ENCODE peak calls at places on chromosomes 7 and 10, in seven cellular contexts. W is iPS DF 6.9; T is KBM-7; M is naive B cell; C is stimulated activated CD8-positive, alpha-beta memory T cell treated with anti-CD3 and anti-CD28 coated beads, Interleukin-2, amount 100 ng/mL, for 1 hour; X is EH; N is T-cell. B is an unnamed sample.
A peak's percentile ranks its signal among the peaks of the same experiment; 100 is the strongest.

GRCh38 chr7:16644624-16644986 is 949 bp downstream of the ANKMY2 start:
- DNase-seq in W (no peak), T (peak; percentile 60), M (peak; percentile 54), C (no peak), X (peak; percentile 74), N (peak; percentile 47), B (peak; percentile 30)

GRCh38 chr10:45495438-45496152 is 121.6 kb downstream of the ALOX5 start:
- DNase-seq in W (no peak), T (peak; percentile 31), M (no peak), C (no peak), X (peak; percentile 18), N (no peak), B (no peak)

GRCh38 chr7:47216439-47216838 is 365.5 kb downstream of the TNS3 start:
- DNase-seq in W (no peak), T (no peak), M (no peak), C (no peak), X (no peak), N (no peak), B (no peak)

GRCh38 chr7:93894966-93895650 is 4.6 kb upstream of the TFPI2 start:
- DNase-seq in W (no peak), T (no peak), M (no peak), C (no peak), X (no peak), N (no peak), B (no peak)

GRCh38 chr10:131638481-131639278 is 262.1 kb upstream of the PPP2R2D start:
- DNase-seq in W (no peak), T (no peak), M (no peak), C (no peak), X (no peak), N (no peak), B (no peak)

GRCh38 chr7:111168182-111168581 is 77.3 kb downstream of the LRRN3 start:
- DNase-seq in W (no peak), T (no peak), M (no peak), C (no peak), X (peak; percentile 33), N (no peak), B (no peak)

GRCh38 chr10:103231047-103231551 is 14.6 kb upstream of the RPEL1 start:
- DNase-seq in W (peak; percentile 54), T (no peak), M (no peak), C (no peak), X (peak; percentile 97), N (no peak), B (no peak)

GRCh38 chr7:132242192-132242812 is 334.0 kb downstream of the PLXNA4 start:
- DNase-seq in W (no peak), T (no peak), M (no peak), C (no peak), X (no peak), N (no peak), B (no peak)

GRCh38 chr10:129136866-129137415 is 330.1 kb upstream of the MGMT start:
- DNase-seq in W (no peak), T (no peak), M (no peak), C (no peak), X (no peak), N (no peak), B (no peak)

GRCh38 chr7:1043552-1044188 is 676 bp upstream of the GPR146 start:
- DNase-seq in W (no peak), T (no peak), M (no peak), C (no peak), X (no peak), N (no peak), B (no peak)

GRCh38 chr7:129170373-129171021 is 17.9 kb upstream of the SMO start:
- DNase-seq in W (no peak), T (no peak), M (no peak), C (no peak), X (no peak), N (no peak), B (no peak)

GRCh38 chr7:91068136-91068795 is 196.0 kb upstream of the FZD1 start:
- DNase-seq in W (no peak), T (no peak), M (no peak), C (no peak), X (no peak), N (no peak), B (no peak)

GRCh38 chr10:132685921-132686680 is 99.8 kb downstream of the NKX6-2 start:
- DNase-seq in W (no peak), T (no peak), M (no peak), C (no peak), X (no peak), N (no peak), B (no peak)

GRCh38 chr10:8596929-8597472 is 542.5 kb downstream of the GATA3 start:
- DNase-seq in W (no peak), T (no peak), M (no peak), C (no peak), X (no peak), N (no peak), B (no peak)

GRCh38 chr7:133355325-133355708 is 102.4 kb downstream of the EXOC4 start:
- DNase-seq in W (no peak), T (peak; percentile 40), M (no peak), C (no peak), X (peak; percentile 82), N (no peak), B (no peak)

GRCh38 chr7:1028044-1028770 is 16.1 kb upstream of the GPR146 start:
- DNase-seq in W (peak; percentile 27), T (peak; percentile 80), M (peak; percentile 87), C (peak; percentile 48), X (peak; percentile 89), N (peak; percentile 67), B (peak; percentile 74)

GRCh38 chr10:109914966-109915365 is 8.3 kb downstream of the XPNPEP1 start:
- DNase-seq in W (no peak), T (peak; percentile 78), M (no peak), C (no peak), X (peak; percentile 87), N (no peak), B (peak; percentile 27)

GRCh38 chr7:123201901-123202300 is 2.1 kb upstream of the SLC13A1 start:
- DNase-seq in W (no peak), T (no peak), M (no peak), C (no peak), X (no peak), N (no peak), B (no peak)

GRCh38 chr10:94075521-94075920 is 81.8 kb downstream of the PLCE1 start:
- DNase-seq in W (no peak), T (no peak), M (no peak), C (no peak), X (peak; percentile 9), N (no peak), B (no peak)

GRCh38 chr7:2621061-2621828 is 10.5 kb upstream of the TTYH3 start:
- DNase-seq in W (no peak), T (no peak), M (no peak), C (no peak), X (peak; percentile 81), N (no peak), B (no peak)

GRCh38 chr10:26931223-26931622 is 70.5 kb upstream of the ABI1 start:
- DNase-seq in W (no peak), T (no peak), M (no peak), C (no peak), X (no peak), N (no peak), B (no peak)

GRCh38 chr10:98006266-98006665 is 24.2 kb downstream of the CRTAC1 start:
- DNase-seq in W (no peak), T (no peak), M (no peak), C (no peak), X (no peak), N (no peak), B (no peak)

GRCh38 chr7:128024154-128024553 is 7.1 kb downstream of the LRRC4 start:
- DNase-seq in W (no peak), T (no peak), M (no peak), C (no peak), X (no peak), N (no peak), B (no peak)

GRCh38 chr10:69965919-69966662 is 86.6 kb upstream of the MACROH2A2 start:
- DNase-seq in W (no peak), T (no peak), M (no peak), C (no peak), X (peak; percentile 69), N (no peak), B (no peak)

GRCh38 chr7:81029523-81029922 is 110.7 kb upstream of the SEMA3C start:
- DNase-seq in W (no peak), T (no peak), M (no peak), C (no peak), X (no peak), N (no peak), B (no peak)

GRCh38 chr7:140035400-140036223 is 27.1 kb downstream of the PARP12 start:
- DNase-seq in W (no peak), T (no peak), M (no peak), C (no peak), X (peak; percentile 90), N (no peak), B (no peak)

GRCh38 chr10:62036186-62037081 is 134.9 kb downstream of the ARID5B start:
- DNase-seq in W (no peak), T (no peak), M (no peak), C (no peak), X (peak; percentile 54), N (no peak), B (no peak)

GRCh38 chr7:25496394-25497103 is 268.3 kb upstream of the NPVF start:
- DNase-seq in W (no peak), T (peak; percentile 71), M (peak; percentile 37), C (no peak), X (no peak), N (no peak), B (no peak)

B was measured in central memory CD8-positive, alpha-beta T cell.